ENCODE peak calls at places on chromosomes 1 and 21, in six cellular contexts. One of them, this sample, is unnamed.
A peak's percentile ranks its signal among the peaks of the same experiment; 100 is the strongest.

GRCh38 chr1:244104309-244105060 is 53.4 kb downstream of the ZBTB18 start:
- DNase-seq in upper lobe of right lung: no peak
- DNase-seq in naive thymus-derived CD4-positive, alpha-beta T cell: no peak
- DNase-seq in nucleus accumbens: no peak
- DNase-seq in HCT116: no peak
- DNase-seq in left cardiac atrium: no peak
- DNase-seq in this sample: no peak

GRCh38 chr1:34663031-34663430 is 91.8 kb upstream of the GJB5 start:
- DNase-seq in nucleus accumbens: no peak
- DNase-seq in upper lobe of right lung: no peak
- DNase-seq in HCT116: no peak
- DNase-seq in naive thymus-derived CD4-positive, alpha-beta T cell: no peak
- DNase-seq in left cardiac atrium: no peak
- DNase-seq in this sample: no peak

GRCh38 chr1:6634278-6635052 is 9.8 kb downstream of the THAP3 start:
- DNase-seq in HCT116: no peak
- DNase-seq in naive thymus-derived CD4-positive, alpha-beta T cell: no peak
- DNase-seq in upper lobe of right lung: peak; percentile 82
- DNase-seq in left cardiac atrium: peak; percentile 73
- DNase-seq in nucleus accumbens: no peak
- DNase-seq in this sample: no peak

GRCh38 chr1:1894354-1895049 is 3.6 kb upstream of the GNB1 start:
- DNase-seq in HCT116: no peak
- DNase-seq in upper lobe of right lung: peak; percentile 64
- DNase-seq in left cardiac atrium: peak; percentile 75
- DNase-seq in naive thymus-derived CD4-positive, alpha-beta T cell: no peak
- DNase-seq in nucleus accumbens: no peak
- DNase-seq in this sample: no peak

GRCh38 chr1:201790261-201790660 is 38.7 kb upstream of the IPO9 start:
- DNase-seq in HCT116: no peak
- DNase-seq in upper lobe of right lung: no peak
- DNase-seq in nucleus accumbens: no peak
- DNase-seq in left cardiac atrium: no peak
- DNase-seq in naive thymus-derived CD4-positive, alpha-beta T cell: no peak
- DNase-seq in this sample: no peak

GRCh38 chr1:226185153-226186036 is 1.1 kb downstream of the ACBD3 start:
- DNase-seq in nucleus accumbens: no peak
- DNase-seq in upper lobe of right lung: no peak
- DNase-seq in naive thymus-derived CD4-positive, alpha-beta T cell: no peak
- DNase-seq in HCT116: no peak
- DNase-seq in left cardiac atrium: no peak
- DNase-seq in this sample: no peak

GRCh38 chr1:246550402-246550801 is 15.7 kb downstream of the TFB2M start:
- DNase-seq in left cardiac atrium: no peak
- DNase-seq in naive thymus-derived CD4-positive, alpha-beta T cell: no peak
- DNase-seq in nucleus accumbens: no peak
- DNase-seq in HCT116: no peak
- DNase-seq in upper lobe of right lung: no peak
- DNase-seq in this sample: no peak

GRCh38 chr1:56563568-56563967 is 15.8 kb downstream of the PLPP3 start:
- DNase-seq in HCT116: no peak
- DNase-seq in naive thymus-derived CD4-positive, alpha-beta T cell: no peak
- DNase-seq in upper lobe of right lung: no peak
- DNase-seq in left cardiac atrium: no peak
- DNase-seq in nucleus accumbens: no peak
- DNase-seq in this sample: no peak

GRCh38 chr21:44903054-44903685 is 17.5 kb downstream of the ITGB2 start:
- DNase-seq in nucleus accumbens: no peak
- DNase-seq in naive thymus-derived CD4-positive, alpha-beta T cell: no peak
- DNase-seq in HCT116: no peak
- DNase-seq in upper lobe of right lung: no peak
- DNase-seq in left cardiac atrium: peak; percentile 18
- DNase-seq in this sample: no peak

GRCh38 chr1:184405094-184405493 is 18.3 kb downstream of the C1orf21 start:
- DNase-seq in naive thymus-derived CD4-positive, alpha-beta T cell: no peak
- DNase-seq in left cardiac atrium: no peak
- DNase-seq in nucleus accumbens: no peak
- DNase-seq in HCT116: no peak
- DNase-seq in upper lobe of right lung: no peak
- DNase-seq in this sample: no peak

GRCh38 chr1:150553392-150554085 is 4.3 kb downstream of the ADAMTSL4 start:
- DNase-seq in naive thymus-derived CD4-positive, alpha-beta T cell: no peak
- DNase-seq in nucleus accumbens: no peak
- DNase-seq in left cardiac atrium: peak; percentile 26
- DNase-seq in upper lobe of right lung: no peak
- DNase-seq in HCT116: no peak
- DNase-seq in this sample: no peak

This sample was measured in esophagus squamous epithelium.